ENCODE peak calls at places on chromosome 13, in five cellular contexts. A, F, U, Q and O are unnamed samples.

GRCh38 chr13:41809962-41810361 is 150.9 kb downstream of the VWA8 start:
- DNase-seq in U (no peak), A (no peak), F (no peak), Q (no peak), O (no peak)

GRCh38 chr13:51935326-51936171 is 73.8 kb downstream of the CCDC70 start:
- DNase-seq in F (no peak), Q (no peak), U (peak; percentile 19), A (no peak), O (no peak)

GRCh38 chr13:100673376-100673830 is 1.2 kb downstream of the TMTC4 start:
- DNase-seq in Q (no peak), U (no peak), A (no peak), F (no peak), O (no peak)

GRCh38 chr13:32471187-32471922 is 43.4 kb upstream of the N4BP2L1 start:
- DNase-seq in A (peak; percentile 42), U (no peak), F (peak; percentile 67), Q (no peak), O (no peak)

GRCh38 chr13:63381078-63381859 is 1965.6 kb upstream of the PCDH20 start:
- DNase-seq in U (no peak), F (peak; percentile 6), A (no peak), Q (no peak), O (peak; percentile 32)

GRCh38 chr13:29817604-29818378 is 32.6 kb downstream of the UBL3 start:
- DNase-seq in F (peak; percentile 23), A (no peak), U (no peak), Q (no peak), O (no peak)

GRCh38 chr13:30906411-30906990 is 430 bp downstream of the MEDAG start:
- DNase-seq in F (no peak), A (no peak), U (no peak), Q (no peak), O (no peak)

GRCh38 chr13:33229446-33230177 is 55.9 kb downstream of the STARD13 start:
- DNase-seq in U (no peak), A (peak; percentile 39), F (no peak), Q (no peak), O (no peak)

GRCh38 chr13:42486711-42487198 is 87.2 kb upstream of the TNFSF11 start:
- DNase-seq in A (no peak), U (no peak), Q (no peak), F (peak; percentile 71), O (peak; percentile 90)

GRCh38 chr13:33678084-33678483 is 139.9 kb upstream of the RFC3 start:
- DNase-seq in F (no peak), U (no peak), A (no peak), Q (no peak), O (no peak)

GRCh38 chr13:95192998-95193397 is 108.3 kb downstream of the ABCC4 start:
- DNase-seq in U (no peak), F (no peak), Q (no peak), A (no peak), O (no peak)

GRCh38 chr13:95193509-95194230 is 107.6 kb downstream of the ABCC4 start:
- DNase-seq in Q (no peak), F (no peak), A (no peak), U (no peak), O (no peak)

GRCh38 chr13:95195146-95195545 is 106.1 kb downstream of the ABCC4 start:
- DNase-seq in A (no peak), F (no peak), U (no peak), Q (no peak), O (no peak)

GRCh38 chr13:95188128-95188527 is 113.1 kb downstream of the ABCC4 start:
- DNase-seq in Q (no peak), F (no peak), A (peak; percentile 67), U (no peak), O (no peak)

GRCh38 chr13:95191821-95192220 is 109.4 kb downstream of the ABCC4 start:
- DNase-seq in U (peak; percentile 45), Q (peak; percentile 72), F (peak; percentile 74), A (peak; percentile 72), O (no peak)
- TF ChIP-seq CTCF in U (peak; percentile 97), Q (peak; percentile 65), F (peak; percentile 91), A (peak; percentile 81), O (peak; percentile 87)

DNA sequence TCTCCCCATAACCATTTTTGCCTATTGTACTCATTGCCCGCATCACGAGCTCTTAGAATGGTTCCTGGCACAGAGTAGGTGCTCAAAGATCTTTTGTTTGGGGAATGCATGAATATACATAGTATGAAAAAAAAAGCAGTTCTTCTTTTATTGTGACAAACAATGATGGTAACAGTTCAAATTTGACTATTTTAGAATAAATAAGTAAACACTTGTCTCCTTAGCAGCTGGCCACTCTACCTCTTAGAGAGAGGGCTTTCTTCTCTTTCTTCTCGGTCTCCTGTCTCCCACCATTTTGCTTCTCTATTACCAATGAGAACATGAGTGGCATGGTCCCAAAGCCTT is 652 bp upstream of the SLAIN1 start:
- DNase-seq in U (no peak), F (no peak), Q (no peak), A (no peak), O (no peak)
- H3K4me1 ChIP-seq in U (no peaks in the 10 kb centered on the region), F (no peaks in the 10 kb centered on the region), Q (no peaks in the 10 kb centered on the region), A (peaks cover 15% of the 10 kb centered on the region), O (peaks cover 8% of the 10 kb centered on the region)

GRCh38 chr13:110302986-110303385 is 4.0 kb downstream of the COL4A1 start:
- DNase-seq in A (no peak), Q (no peak), F (no peak), U (no peak), O (no peak)
- H3K27me3 ChIP-seq in A (peaks cover 21% of the 10 kb centered on the region), Q (no peaks in the 10 kb centered on the region), F (no peaks in the 10 kb centered on the region), U (peaks cover 71% of the 10 kb centered on the region), O (no peaks in the 10 kb centered on the region)

DNA sequence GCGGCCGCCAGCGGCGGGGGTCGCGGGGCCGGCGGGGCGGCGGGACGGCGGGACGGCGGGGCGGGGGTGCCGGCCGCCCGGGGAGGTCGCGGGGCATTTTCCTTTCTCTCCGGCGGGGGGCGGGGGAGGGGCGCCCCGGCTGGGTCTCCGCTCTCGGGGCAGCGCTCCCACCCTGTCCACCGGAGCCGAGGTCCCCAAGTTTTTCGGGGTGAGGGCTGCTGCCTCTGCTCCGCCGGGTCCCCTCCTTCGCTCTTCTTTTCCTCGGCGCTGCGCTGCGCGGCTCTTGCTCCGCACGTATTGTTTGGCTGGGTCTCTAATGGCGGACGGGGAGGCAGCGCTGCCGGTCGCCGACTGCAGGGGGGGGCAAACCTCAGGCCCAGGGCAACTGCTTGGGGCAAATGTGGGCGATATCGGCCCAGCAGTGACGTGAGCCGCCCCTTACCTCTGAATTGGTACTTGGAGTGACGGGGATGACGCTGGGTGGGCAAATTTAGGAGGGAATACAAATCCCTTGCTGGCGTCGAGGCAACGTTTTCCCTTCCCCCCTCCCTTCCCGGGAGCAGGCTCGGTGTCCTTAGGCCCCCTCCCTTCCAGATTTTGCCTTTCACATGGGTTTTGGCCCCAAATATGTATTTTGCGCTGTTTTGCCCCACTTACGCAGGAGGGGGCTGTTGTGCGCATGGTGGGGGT is 759 bp downstream of the ZMYM2 start:
- DNase-seq in F (peak; percentile 39), Q (peak; percentile 71), U (peak; percentile 8), A (peak; percentile 42), O (peak; percentile 50)
- TF ChIP-seq CTCF in F (peak; percentile 24), Q (peak; percentile 27), U (no peak), A (peak; percentile 42), O (peak; percentile 25)

GRCh38 chr13:98216711-98217110 is 39.6 kb upstream of the RNF113B start:
- DNase-seq in A (no peak), U (no peak), F (peak; percentile 17), Q (no peak), O (no peak)
- H3K4me1 ChIP-seq in A (peaks cover 8% of the 10 kb centered on the region), U (peaks cover 30% of the 10 kb centered on the region), F (peaks cover 47% of the 10 kb centered on the region), Q (no peaks in the 10 kb centered on the region), O (peaks cover 6% of the 10 kb centered on the region)

DNA sequence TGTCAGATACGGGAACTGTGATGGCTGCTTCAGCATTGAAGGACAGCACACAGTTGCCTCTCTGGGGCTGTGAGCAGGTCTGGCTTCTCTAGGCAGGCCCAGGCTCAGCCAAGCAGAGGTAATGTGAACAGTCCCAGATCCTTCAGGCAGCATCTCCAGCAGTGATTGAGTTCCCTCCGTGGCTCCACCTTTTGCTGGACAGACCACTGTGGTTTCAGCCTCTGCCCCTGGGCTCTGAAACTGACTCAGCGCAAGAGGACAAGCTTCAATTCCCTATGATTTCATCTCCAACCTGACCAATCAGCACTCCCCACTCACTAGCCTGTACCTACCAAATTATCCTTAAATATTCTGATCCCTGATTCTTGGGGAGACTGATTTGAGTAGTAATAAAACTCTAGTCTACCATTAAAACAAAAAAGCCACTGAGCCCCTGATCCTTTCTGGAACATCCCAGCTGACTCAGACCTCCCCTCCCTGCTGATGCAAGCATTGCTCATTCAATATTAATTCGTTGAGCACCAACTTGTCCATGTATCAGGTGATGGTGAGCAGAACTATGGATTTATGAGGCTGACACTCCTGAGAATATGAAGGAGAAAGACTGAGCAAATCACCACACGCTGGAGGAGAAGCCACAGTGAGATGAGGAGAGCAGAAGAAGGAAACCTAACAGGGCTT is 16.7 kb downstream of the GSX1 start:
- DNase-seq in Q (no peak), F (no peak), A (no peak), U (no peak), O (peak; percentile 83)
- H3K27me3 ChIP-seq in Q (no peaks in the 10 kb centered on the region), F (peaks cover 18% of the 10 kb centered on the region), A (peaks cover 8% of the 10 kb centered on the region), U (no peaks in the 10 kb centered on the region), O (peaks cover 6% of the 10 kb centered on the region)

GRCh38 chr13:69565334-69565733 is 542.3 kb upstream of the ATXN8OS start:
- DNase-seq in U (peak; percentile 49), Q (no peak), A (no peak), F (no peak), O (peak; percentile 43)
- TF ChIP-seq CTCF in U (peak; percentile 42), Q (peak; percentile 23), A (no peak), F (no peak), O (peak; percentile 31)